ENCODE peak calls at places on chromosome 7, in seven cellular contexts. One of them, this sample, is unnamed.

GRCh38 chr7:2079332-2080068 is 153.2 kb downstream of the MAD1L1 start:
- DNase-seq in ACHN: no peak
- DNase-seq in NAMALWA: no peak
- DNase-seq in A172: peak
- DNase-seq in T-cell: no peak
- DNase-seq in K562: peak
- DNase-seq in fibroblast of mammary gland: no peak
- DNase-seq in this sample: no peak

GRCh38 chr7:35695628-35695888 is 623 bp upstream of the HERPUD2 start:
- DNase-seq in ACHN: peak
- DNase-seq in NAMALWA: no peak
- DNase-seq in A172: peak
- DNase-seq in T-cell: peak
- DNase-seq in K562: no peak
- DNase-seq in fibroblast of mammary gland: peak
- DNase-seq in this sample: no peak

GRCh38 chr7:152341039-152341913 is 94.5 kb downstream of the KMT2C start:
- DNase-seq in ACHN: peak
- DNase-seq in NAMALWA: peak
- DNase-seq in A172: peak
- DNase-seq in T-cell: no peak
- DNase-seq in K562: peak
- DNase-seq in fibroblast of mammary gland: peak
- DNase-seq in this sample: no peak

GRCh38 chr7:99624487-99624886 is 7.7 kb downstream of the ZSCAN25 start:
- DNase-seq in ACHN: no peak
- DNase-seq in NAMALWA: no peak
- DNase-seq in A172: no peak
- DNase-seq in T-cell: peak
- DNase-seq in K562: no peak
- DNase-seq in fibroblast of mammary gland: no peak
- DNase-seq in this sample: peak

GRCh38 chr7:158117341-158118222 is 470.0 kb downstream of the PTPRN2 start:
- DNase-seq in ACHN: no peak
- DNase-seq in NAMALWA: no peak
- DNase-seq in A172: no peak
- DNase-seq in T-cell: no peak
- DNase-seq in K562: no peak
- DNase-seq in fibroblast of mammary gland: no peak
- DNase-seq in this sample: no peak

GRCh38 chr7:44244282-44244681 is 43.5 kb downstream of the YKT6 start:
- DNase-seq in ACHN: peak
- DNase-seq in NAMALWA: peak
- DNase-seq in A172: no peak
- DNase-seq in T-cell: no peak
- DNase-seq in K562: peak
- DNase-seq in fibroblast of mammary gland: no peak
- DNase-seq in this sample: no peak

GRCh38 chr7:17971392-17971791 is 31.1 kb upstream of the SNX13 start:
- DNase-seq in ACHN: peak
- DNase-seq in NAMALWA: no peak
- DNase-seq in A172: peak
- DNase-seq in T-cell: no peak
- DNase-seq in K562: no peak
- DNase-seq in fibroblast of mammary gland: peak
- DNase-seq in this sample: no peak

GRCh38 chr7:14020339-14020900 is 31.0 kb upstream of the ETV1 start:
- DNase-seq in ACHN: no peak
- DNase-seq in NAMALWA: no peak
- DNase-seq in A172: no peak
- DNase-seq in T-cell: no peak
- DNase-seq in K562: no peak
- DNase-seq in fibroblast of mammary gland: peak
- DNase-seq in this sample: no peak

GRCh38 chr7:141986923-141987322 is 8.8 kb upstream of the MGAM start:
- DNase-seq in ACHN: no peak
- DNase-seq in NAMALWA: no peak
- DNase-seq in A172: no peak
- DNase-seq in T-cell: no peak
- DNase-seq in K562: no peak
- DNase-seq in fibroblast of mammary gland: no peak
- DNase-seq in this sample: no peak

GRCh38 chr7:21430575-21430954 is 2.7 kb downstream of the SP4 start:
- DNase-seq in ACHN: no peak
- DNase-seq in NAMALWA: no peak
- DNase-seq in A172: no peak
- DNase-seq in T-cell: no peak
- DNase-seq in K562: no peak
- DNase-seq in fibroblast of mammary gland: no peak
- DNase-seq in this sample: no peak

GRCh38 chr7:157033483-157034473 is 23.3 kb upstream of the MNX1 start:
- DNase-seq in ACHN: no peak
- DNase-seq in NAMALWA: no peak
- DNase-seq in A172: no peak
- DNase-seq in T-cell: no peak
- DNase-seq in K562: no peak
- DNase-seq in fibroblast of mammary gland: no peak
- DNase-seq in this sample: no peak

GRCh38 chr7:28144266-28144665 is 36.3 kb downstream of the JAZF1 start:
- DNase-seq in ACHN: no peak
- DNase-seq in NAMALWA: peak
- DNase-seq in A172: no peak
- DNase-seq in T-cell: no peak
- DNase-seq in K562: no peak
- DNase-seq in fibroblast of mammary gland: no peak
- DNase-seq in this sample: no peak

GRCh38 chr7:92691578-92691977 is 101.4 kb upstream of the FAM133B start:
- DNase-seq in ACHN: peak
- DNase-seq in NAMALWA: peak
- DNase-seq in A172: peak
- DNase-seq in T-cell: no peak
- DNase-seq in K562: peak
- DNase-seq in fibroblast of mammary gland: peak
- DNase-seq in this sample: no peak

GRCh38 chr7:28470344-28470743 is 58.0 kb downstream of the CREB5 start:
- DNase-seq in ACHN: no peak
- DNase-seq in NAMALWA: no peak
- DNase-seq in A172: no peak
- DNase-seq in T-cell: no peak
- DNase-seq in K562: no peak
- DNase-seq in fibroblast of mammary gland: no peak
- DNase-seq in this sample: no peak

GRCh38 chr7:142357953-142358520 is 100.2 kb upstream of the PRSS58 start:
- DNase-seq in ACHN: peak
- DNase-seq in NAMALWA: peak
- DNase-seq in A172: peak
- DNase-seq in T-cell: no peak
- DNase-seq in K562: peak
- DNase-seq in fibroblast of mammary gland: peak
- DNase-seq in this sample: no peak

GRCh38 chr7:30164567-30164966 is 29.8 kb downstream of the MTURN start:
- DNase-seq in ACHN: peak
- DNase-seq in NAMALWA: peak
- DNase-seq in A172: peak
- DNase-seq in T-cell: no peak
- DNase-seq in K562: peak
- DNase-seq in fibroblast of mammary gland: peak
- DNase-seq in this sample: no peak

GRCh38 chr7:33107136-33108066 is 1.8 kb downstream of the RP9 start:
- DNase-seq in ACHN: peak
- DNase-seq in NAMALWA: peak
- DNase-seq in A172: peak
- DNase-seq in T-cell: peak
- DNase-seq in K562: no peak
- DNase-seq in fibroblast of mammary gland: peak
- DNase-seq in this sample: no peak

GRCh38 chr7:74049997-74050798 is 22.2 kb downstream of the ELN start:
- DNase-seq in ACHN: no peak
- DNase-seq in NAMALWA: no peak
- DNase-seq in A172: no peak
- DNase-seq in T-cell: no peak
- DNase-seq in K562: no peak
- DNase-seq in fibroblast of mammary gland: no peak
- DNase-seq in this sample: no peak

GRCh38 chr7:75984130-75985008 is 10.0 kb downstream of the TMEM120A start:
- DNase-seq in ACHN: no peak
- DNase-seq in NAMALWA: no peak
- DNase-seq in A172: no peak
- DNase-seq in T-cell: no peak
- DNase-seq in K562: no peak
- DNase-seq in fibroblast of mammary gland: no peak
- DNase-seq in this sample: no peak

GRCh38 chr7:94395141-94396041 is 696 bp downstream of the COL1A2 start:
- DNase-seq in ACHN: peak
- DNase-seq in NAMALWA: peak
- DNase-seq in A172: peak
- DNase-seq in T-cell: no peak
- DNase-seq in K562: peak
- DNase-seq in fibroblast of mammary gland: peak
- DNase-seq in this sample: no peak

GRCh38 chr7:46291601-46292150 is 370.6 kb upstream of the IGFBP3 start:
- DNase-seq in ACHN: no peak
- DNase-seq in NAMALWA: no peak
- DNase-seq in A172: peak
- DNase-seq in T-cell: no peak
- DNase-seq in K562: no peak
- DNase-seq in fibroblast of mammary gland: peak
- DNase-seq in this sample: no peak

GRCh38 chr7:55309040-55309991 is 55.8 kb upstream of the LANCL2 start:
- DNase-seq in ACHN: no peak
- DNase-seq in NAMALWA: no peak
- DNase-seq in A172: no peak
- DNase-seq in T-cell: peak
- DNase-seq in K562: no peak
- DNase-seq in fibroblast of mammary gland: no peak
- DNase-seq in this sample: peak

GRCh38 chr7:132393789-132394261 is 182.4 kb downstream of the PLXNA4 start:
- DNase-seq in ACHN: no peak
- DNase-seq in NAMALWA: no peak
- DNase-seq in A172: no peak
- DNase-seq in T-cell: no peak
- DNase-seq in K562: no peak
- DNase-seq in fibroblast of mammary gland: peak
- DNase-seq in this sample: no peak

GRCh38 chr7:1275685-1276424 is 43.2 kb downstream of the UNCX start:
- DNase-seq in ACHN: no peak
- DNase-seq in NAMALWA: no peak
- DNase-seq in A172: no peak
- DNase-seq in T-cell: no peak
- DNase-seq in K562: no peak
- DNase-seq in fibroblast of mammary gland: no peak
- DNase-seq in this sample: no peak

GRCh38 chr7:90625562-90625961 is 29.4 kb downstream of the CDK14 start:
- DNase-seq in ACHN: peak
- DNase-seq in NAMALWA: no peak
- DNase-seq in A172: peak
- DNase-seq in T-cell: no peak
- DNase-seq in K562: no peak
- DNase-seq in fibroblast of mammary gland: peak
- DNase-seq in this sample: no peak

GRCh38 chr7:123204206-123204835 is 4.6 kb upstream of the SLC13A1 start:
- DNase-seq in ACHN: no peak
- DNase-seq in NAMALWA: no peak
- DNase-seq in A172: no peak
- DNase-seq in T-cell: no peak
- DNase-seq in K562: no peak
- DNase-seq in fibroblast of mammary gland: no peak
- DNase-seq in this sample: no peak

GRCh38 chr7:74405191-74405898 is 48.4 kb upstream of the GTF2IRD1 start:
- DNase-seq in ACHN: peak
- DNase-seq in NAMALWA: peak
- DNase-seq in A172: no peak
- DNase-seq in T-cell: no peak
- DNase-seq in K562: peak
- DNase-seq in fibroblast of mammary gland: peak
- DNase-seq in this sample: no peak

GRCh38 chr7:106285801-106286492 is 1.2 kb upstream of the NAMPT start:
- DNase-seq in ACHN: no peak
- DNase-seq in NAMALWA: peak
- DNase-seq in A172: peak
- DNase-seq in T-cell: no peak
- DNase-seq in K562: no peak
- DNase-seq in fibroblast of mammary gland: peak
- DNase-seq in this sample: no peak

GRCh38 chr7:135353832-135354231 is 120.2 kb downstream of the STRA8 start:
- DNase-seq in ACHN: no peak
- DNase-seq in NAMALWA: no peak
- DNase-seq in A172: no peak
- DNase-seq in T-cell: no peak
- DNase-seq in K562: no peak
- DNase-seq in fibroblast of mammary gland: peak
- DNase-seq in this sample: no peak

GRCh38 chr7:151485006-151485732 is 34.5 kb downstream of the RHEB start:
- DNase-seq in ACHN: peak
- DNase-seq in NAMALWA: no peak
- DNase-seq in A172: peak
- DNase-seq in T-cell: no peak
- DNase-seq in K562: peak
- DNase-seq in fibroblast of mammary gland: peak
- DNase-seq in this sample: no peak

GRCh38 chr7:115229401-115230083 is 307.6 kb downstream of the MDFIC start:
- DNase-seq in ACHN: no peak
- DNase-seq in NAMALWA: no peak
- DNase-seq in A172: no peak
- DNase-seq in T-cell: no peak
- DNase-seq in K562: no peak
- DNase-seq in fibroblast of mammary gland: no peak
- DNase-seq in this sample: no peak

GRCh38 chr7:28155019-28155660 is 25.5 kb downstream of the JAZF1 start:
- DNase-seq in ACHN: no peak
- DNase-seq in NAMALWA: peak
- DNase-seq in A172: no peak
- DNase-seq in T-cell: no peak
- DNase-seq in K562: no peak
- DNase-seq in fibroblast of mammary gland: no peak
- DNase-seq in this sample: no peak

GRCh38 chr7:2508327-2509231 is 11.0 kb upstream of the LFNG start:
- DNase-seq in ACHN: no peak
- DNase-seq in NAMALWA: peak
- DNase-seq in A172: peak
- DNase-seq in T-cell: peak
- DNase-seq in K562: peak
- DNase-seq in fibroblast of mammary gland: peak
- DNase-seq in this sample: peak

GRCh38 chr7:133742709-133743538 is 384.2 kb upstream of the LRGUK start:
- DNase-seq in ACHN: peak
- DNase-seq in NAMALWA: peak
- DNase-seq in A172: no peak
- DNase-seq in T-cell: no peak
- DNase-seq in K562: no peak
- DNase-seq in fibroblast of mammary gland: peak
- DNase-seq in this sample: no peak

GRCh38 chr7:77679608-77680007 is 16.7 kb upstream of the RSBN1L start:
- DNase-seq in ACHN: no peak
- DNase-seq in NAMALWA: no peak
- DNase-seq in A172: no peak
- DNase-seq in T-cell: no peak
- DNase-seq in K562: no peak
- DNase-seq in fibroblast of mammary gland: no peak
- DNase-seq in this sample: no peak